ENCODE peak calls at places on chromosome 19, in six cellular contexts. One of them, this sample, is unnamed. For H3K4me1, the result is how much of the 10 kb centered on the place peaks cover.

GRCh38 chr19:5470264-5470671 is 15.1 kb downstream of the ZNRF4 start:
- DNase-seq in neuronal stem cell: no peak
- DNase-seq in tibial artery: no peak
- DNase-seq in stomach: peak
- DNase-seq in A549: no peak
- DNase-seq in mammary epithelial cell: peak
- DNase-seq in this sample: no peak

GRCh38 chr19:29549105-29550070 is 23.6 kb downstream of the VSTM2B start:
- DNase-seq in neuronal stem cell: no peak
- DNase-seq in tibial artery: peak
- DNase-seq in stomach: peak
- DNase-seq in A549: no peak
- DNase-seq in mammary epithelial cell: no peak
- DNase-seq in this sample: no peak

GRCh38 chr19:7843521-7843920 is 13.5 kb downstream of the EVI5L start:
- DNase-seq in neuronal stem cell: no peak
- DNase-seq in tibial artery: no peak
- DNase-seq in stomach: no peak
- DNase-seq in A549: no peak
- DNase-seq in mammary epithelial cell: no peak
- DNase-seq in this sample: no peak

GRCh38 chr19:10769533-10770491 is 51.9 kb downstream of the DNM2 start:
- DNase-seq in neuronal stem cell: no peak
- DNase-seq in tibial artery: peak
- DNase-seq in stomach: peak
- DNase-seq in A549: no peak
- DNase-seq in mammary epithelial cell: no peak
- DNase-seq in this sample: no peak

GRCh38 chr19:18939922-18940775 is 868 bp downstream of the HOMER3 start:
- DNase-seq in neuronal stem cell: peak
- DNase-seq in tibial artery: peak
- DNase-seq in stomach: peak
- DNase-seq in A549: peak
- DNase-seq in mammary epithelial cell: peak
- DNase-seq in this sample: no peak

GRCh38 chr19:18423258-18424020 is 4.2 kb downstream of the SSBP4 start:
- DNase-seq in neuronal stem cell: no peak
- DNase-seq in tibial artery: no peak
- DNase-seq in stomach: no peak
- DNase-seq in A549: no peak
- DNase-seq in mammary epithelial cell: no peak
- DNase-seq in this sample: no peak

GRCh38 chr19:11204943-11205349 is 7.6 kb upstream of the KANK2 start:
- DNase-seq in neuronal stem cell: no peak
- DNase-seq in tibial artery: peak
- DNase-seq in stomach: no peak
- DNase-seq in A549: no peak
- DNase-seq in mammary epithelial cell: peak
- DNase-seq in this sample: no peak

GRCh38 chr19:11538232-11539036 is at the start of gene CNN1:
- DNase-seq in neuronal stem cell: no peak
- DNase-seq in tibial artery: peak
- DNase-seq in stomach: peak
- DNase-seq in A549: no peak
- DNase-seq in mammary epithelial cell: no peak
- DNase-seq in this sample: peak

GRCh38 chr19:4130635-4131438 is 6.9 kb upstream of the MAP2K2 start:
- DNase-seq in neuronal stem cell: no peak
- DNase-seq in tibial artery: no peak
- DNase-seq in stomach: no peak
- DNase-seq in A549: peak
- DNase-seq in mammary epithelial cell: peak
- DNase-seq in this sample: peak

GRCh38 chr19:45090598-45090997 is 2.4 kb upstream of the PPP1R37 start:
- DNase-seq in neuronal stem cell: no peak
- DNase-seq in tibial artery: no peak
- DNase-seq in stomach: no peak
- DNase-seq in A549: no peak
- DNase-seq in mammary epithelial cell: no peak
- DNase-seq in this sample: no peak

GRCh38 chr19:44777715-44778347 is at the start of gene CBLC:
- DNase-seq in neuronal stem cell: no peak
- DNase-seq in tibial artery: no peak
- DNase-seq in stomach: peak
- DNase-seq in A549: no peak
- DNase-seq in mammary epithelial cell: peak
- DNase-seq in this sample: no peak

GRCh38 chr19:6340493-6341201 is 7.2 kb upstream of the ACER1 start:
- DNase-seq in neuronal stem cell: no peak
- DNase-seq in tibial artery: no peak
- DNase-seq in stomach: no peak
- DNase-seq in A549: no peak
- DNase-seq in mammary epithelial cell: no peak
- DNase-seq in this sample: no peak

GRCh38 chr19:28330831-28331230 is 882.1 kb downstream of the UQCRFS1 start:
- DNase-seq in neuronal stem cell: no peak
- DNase-seq in tibial artery: no peak
- DNase-seq in stomach: no peak
- DNase-seq in A549: no peak
- DNase-seq in mammary epithelial cell: no peak
- DNase-seq in this sample: no peak

GRCh38 chr19:2820112-2820702 is 539 bp downstream of the ZNF554 start:
- DNase-seq in neuronal stem cell: peak
- DNase-seq in tibial artery: no peak
- DNase-seq in stomach: no peak
- DNase-seq in A549: no peak
- DNase-seq in mammary epithelial cell: no peak
- DNase-seq in this sample: peak

GRCh38 chr19:29467824-29468401 is 57.9 kb upstream of the VSTM2B start:
- DNase-seq in neuronal stem cell: peak
- DNase-seq in tibial artery: no peak
- DNase-seq in stomach: no peak
- DNase-seq in A549: peak
- DNase-seq in mammary epithelial cell: peak
- DNase-seq in this sample: peak

GRCh38 chr19:3122512-3122870 is 13.3 kb upstream of the GNA15 start:
- DNase-seq in neuronal stem cell: no peak
- DNase-seq in tibial artery: no peak
- DNase-seq in stomach: no peak
- DNase-seq in A549: no peak
- DNase-seq in mammary epithelial cell: no peak
- DNase-seq in this sample: no peak

GRCh38 chr19:6718741-6719539 is 1.5 kb downstream of the C3 start:
- DNase-seq in neuronal stem cell: no peak
- DNase-seq in tibial artery: no peak
- DNase-seq in stomach: no peak
- DNase-seq in A549: peak
- DNase-seq in mammary epithelial cell: peak
- DNase-seq in this sample: peak

GRCh38 chr19:46629546-46630025 is 4.7 kb upstream of the PTGIR start:
- DNase-seq in neuronal stem cell: no peak
- DNase-seq in tibial artery: no peak
- DNase-seq in stomach: peak
- DNase-seq in A549: no peak
- DNase-seq in mammary epithelial cell: no peak
- DNase-seq in this sample: no peak

GRCh38 chr19:42693760-42694350 is 46.4 kb downstream of the PSG3 start:
- DNase-seq in neuronal stem cell: no peak
- DNase-seq in tibial artery: no peak
- DNase-seq in stomach: no peak
- DNase-seq in A549: peak
- DNase-seq in mammary epithelial cell: peak
- DNase-seq in this sample: peak

GRCh38 chr19:40691421-40692211 is 1.2 kb upstream of the NUMBL start:
- DNase-seq in neuronal stem cell: no peak
- DNase-seq in tibial artery: no peak
- DNase-seq in stomach: no peak
- DNase-seq in A549: peak
- DNase-seq in mammary epithelial cell: no peak
- DNase-seq in this sample: no peak
- H3K4me3 ChIP-seq in neuronal stem cell: no peak
- H3K4me3 ChIP-seq in tibial artery: peak
- H3K4me3 ChIP-seq in stomach: peak
- H3K4me3 ChIP-seq in A549: peak
- H3K4me3 ChIP-seq in mammary epithelial cell: no peak
- H3K4me3 ChIP-seq in this sample: no peak

DNA sequence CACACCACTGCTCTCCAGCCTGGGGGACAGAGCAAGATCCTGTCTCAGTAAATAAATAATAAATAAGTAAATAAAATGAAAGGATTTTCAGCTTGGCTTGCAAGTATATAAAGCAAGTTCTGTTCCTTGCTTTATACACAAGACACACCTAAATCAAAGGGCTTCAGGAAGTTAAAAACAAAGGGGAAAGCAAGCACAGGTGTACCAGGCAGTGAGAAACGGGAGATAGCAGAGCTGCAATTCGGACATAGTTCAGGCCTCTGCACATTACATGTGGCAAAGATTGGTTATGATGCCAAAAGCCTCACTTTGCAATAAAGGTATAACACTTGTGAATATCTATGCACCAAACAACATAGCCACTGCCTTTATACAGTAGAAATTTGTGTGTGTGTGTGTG is 47.5 kb downstream of the MYO9B start:
- DNase-seq in neuronal stem cell: no peak
- DNase-seq in tibial artery: no peak
- DNase-seq in stomach: no peak
- DNase-seq in A549: no peak
- DNase-seq in mammary epithelial cell: no peak
- DNase-seq in this sample: no peak
- H3K4me1 ChIP-seq in neuronal stem cell: under half
- H3K4me1 ChIP-seq in tibial artery: under half
- H3K4me1 ChIP-seq in stomach: under half
- H3K4me1 ChIP-seq in A549: under half
- H3K4me1 ChIP-seq in mammary epithelial cell: under half
- H3K4me1 ChIP-seq in this sample: under half

GRCh38 chr19:862529-863304 is 3.3 kb downstream of the CFD start:
- DNase-seq in neuronal stem cell: peak
- DNase-seq in tibial artery: no peak
- DNase-seq in stomach: peak
- DNase-seq in A549: no peak
- DNase-seq in mammary epithelial cell: peak
- DNase-seq in this sample: peak

GRCh38 chr19:861099-861755 is 1.8 kb downstream of the CFD start:
- DNase-seq in neuronal stem cell: no peak
- DNase-seq in tibial artery: no peak
- DNase-seq in stomach: no peak
- DNase-seq in A549: no peak
- DNase-seq in mammary epithelial cell: no peak
- DNase-seq in this sample: no peak

GRCh38 chr19:858868-859843 is at the start of gene CFD:
- DNase-seq in neuronal stem cell: no peak
- DNase-seq in tibial artery: peak
- DNase-seq in stomach: peak
- DNase-seq in A549: no peak
- DNase-seq in mammary epithelial cell: no peak
- DNase-seq in this sample: no peak

GRCh38 chr19:861756-862528 is 2.5 kb downstream of the CFD start:
- DNase-seq in neuronal stem cell: peak
- DNase-seq in tibial artery: no peak
- DNase-seq in stomach: no peak
- DNase-seq in A549: no peak
- DNase-seq in mammary epithelial cell: peak
- DNase-seq in this sample: peak

GRCh38 chr19:860481-861098 is 1.1 kb downstream of the CFD start:
- DNase-seq in neuronal stem cell: peak
- DNase-seq in tibial artery: peak
- DNase-seq in stomach: peak
- DNase-seq in A549: peak
- DNase-seq in mammary epithelial cell: peak
- DNase-seq in this sample: peak
- H3K4me3 ChIP-seq in neuronal stem cell: peak
- H3K4me3 ChIP-seq in tibial artery: peak
- H3K4me3 ChIP-seq in stomach: peak
- H3K4me3 ChIP-seq in A549: peak
- H3K4me3 ChIP-seq in mammary epithelial cell: peak
- H3K4me3 ChIP-seq in this sample: peak

GRCh38 chr19:50329146-50329925 is at the start of gene KCNC3:
- DNase-seq in neuronal stem cell: peak
- DNase-seq in tibial artery: peak
- DNase-seq in stomach: peak
- DNase-seq in A549: peak
- DNase-seq in mammary epithelial cell: peak
- DNase-seq in this sample: peak

GRCh38 chr19:50332014-50332263 is 2.8 kb upstream of the KCNC3 start:
- DNase-seq in neuronal stem cell: no peak
- DNase-seq in tibial artery: no peak
- DNase-seq in stomach: no peak
- DNase-seq in A549: no peak
- DNase-seq in mammary epithelial cell: no peak
- DNase-seq in this sample: no peak

GRCh38 chr19:50332264-50333038 is 3.3 kb upstream of the KCNC3 start:
- DNase-seq in neuronal stem cell: no peak
- DNase-seq in tibial artery: no peak
- DNase-seq in stomach: no peak
- DNase-seq in A549: no peak
- DNase-seq in mammary epithelial cell: no peak
- DNase-seq in this sample: no peak

GRCh38 chr19:50331187-50332013 is 2.2 kb upstream of the KCNC3 start:
- DNase-seq in neuronal stem cell: no peak
- DNase-seq in tibial artery: no peak
- DNase-seq in stomach: no peak
- DNase-seq in A549: no peak
- DNase-seq in mammary epithelial cell: no peak
- DNase-seq in this sample: no peak

DNA sequence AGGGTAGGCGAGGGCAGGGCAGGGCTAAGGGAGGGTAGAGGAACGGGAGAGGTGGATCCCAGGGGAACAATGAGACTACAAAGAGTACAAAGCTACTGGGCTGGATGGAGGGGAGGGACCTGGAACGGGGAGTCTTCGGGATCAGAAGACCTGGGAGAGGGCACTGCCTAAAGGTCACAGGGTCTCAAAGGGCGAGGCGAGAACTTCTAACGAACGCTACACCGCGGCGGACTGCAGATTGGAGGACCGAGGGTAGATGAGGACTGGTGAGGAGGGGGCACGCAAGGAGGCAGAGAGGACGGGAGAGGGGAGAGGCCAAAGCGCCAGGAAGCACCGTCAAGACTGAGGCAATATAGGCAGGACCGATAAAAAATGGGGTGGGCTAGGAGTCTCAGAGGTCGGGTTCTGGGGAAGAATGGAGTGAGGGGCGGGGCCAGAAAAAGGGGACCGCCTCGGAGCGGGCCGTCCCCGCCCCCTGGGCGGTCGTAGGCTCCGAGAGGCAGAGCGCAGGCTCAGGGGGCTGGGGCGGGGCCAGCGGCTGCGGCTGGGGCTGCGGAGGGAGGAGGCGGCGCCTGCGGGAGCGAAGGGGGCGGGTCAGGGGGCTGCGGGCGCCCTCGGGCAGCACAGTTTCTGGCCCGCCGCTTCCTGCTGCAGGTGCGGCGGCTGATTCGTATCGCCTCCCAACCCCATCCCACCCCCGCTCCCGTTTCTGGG is 1.3 kb upstream of the KCNC3 start:
- DNase-seq in neuronal stem cell: peak
- DNase-seq in tibial artery: peak
- DNase-seq in stomach: peak
- DNase-seq in A549: peak
- DNase-seq in mammary epithelial cell: no peak
- DNase-seq in this sample: peak
- H3K4me1 ChIP-seq in neuronal stem cell: under half
- H3K4me1 ChIP-seq in tibial artery: under half
- H3K4me1 ChIP-seq in stomach: half or more
- H3K4me1 ChIP-seq in A549: under half
- H3K4me1 ChIP-seq in mammary epithelial cell: under half
- H3K4me1 ChIP-seq in this sample: under half